ENCODE peak calls at places on chromosomes 1 and 21, in nine cellular contexts. W is GM13977, K is thoracic aorta, X is K562, A is MCF 10A, B is lower leg skin, D is heart left ventricle, U is prostate gland, Z is NB4. P is an unnamed sample.

GRCh38 chr1:43612406-43612805 is 37.5 kb upstream of the KDM4A start:
- DNase-seq in B (no peak), W (no peak), U (no peak), Z (no peak), D (peak), X (no peak), K (no peak), A (no peak), P (no peak)

GRCh38 chr1:51344602-51345299 is 14.4 kb upstream of the TTC39A start:
- DNase-seq in Z (no peak), B (no peak), D (no peak), K (no peak), X (peak), W (no peak), U (peak), A (no peak), P (peak)

GRCh38 chr1:166350490-166350889 is 183.7 kb upstream of the FAM78B start:
- DNase-seq in K (no peak), A (no peak), W (no peak), U (no peak), Z (no peak), X (no peak), D (no peak), B (no peak), P (no peak)

GRCh38 chr1:117093091-117093534 is 28.4 kb downstream of the TRIM45 start:
- DNase-seq in W (peak), U (no peak), Z (no peak), K (peak), X (no peak), B (no peak), D (no peak), A (peak), P (no peak)

GRCh38 chr1:3011631-3012510 is 9.4 kb upstream of the ACTRT2 start:
- DNase-seq in K (no peak), X (no peak), Z (no peak), U (no peak), W (no peak), B (no peak), D (no peak), A (no peak), P (no peak)

GRCh38 chr21:41974752-41975053 is 20.9 kb upstream of the C2CD2 start:
- DNase-seq in W (no peak), K (no peak), B (no peak), A (no peak), X (peak), D (no peak), Z (no peak), U (no peak), P (no peak)

GRCh38 chr1:15323351-15323988 is 76.4 kb downstream of the FHAD1 start:
- DNase-seq in B (peak), Z (peak), W (peak), D (peak), K (peak), X (peak), U (peak), A (peak), P (peak)

GRCh38 chr1:47507921-47508894 is 70.4 kb downstream of the FOXD2 start:
- DNase-seq in Z (peak), U (peak), W (peak), K (no peak), D (peak), X (peak), B (peak), A (no peak), P (peak)

GRCh38 chr1:67434491-67434890 is 4.3 kb upstream of the SERBP1 start:
- DNase-seq in U (no peak), D (no peak), K (no peak), W (no peak), X (no peak), Z (no peak), A (no peak), B (no peak), P (no peak)

GRCh38 chr1:161739865-161740566 is 9.6 kb upstream of the DUSP12 start:
- DNase-seq in W (no peak), Z (no peak), U (no peak), B (peak), D (no peak), K (no peak), A (no peak), X (no peak), P (no peak)

GRCh38 chr1:22137006-22137720 is 5.7 kb downstream of the WNT4 start:
- DNase-seq in B (peak), Z (no peak), A (peak), U (peak), K (no peak), X (no peak), D (no peak), W (no peak), P (no peak)

GRCh38 chr1:1021010-1021845 is 1.3 kb downstream of the AGRN start:
- DNase-seq in Z (no peak), U (no peak), B (no peak), X (peak), W (no peak), K (no peak), A (peak), D (peak), P (no peak)

GRCh38 chr1:13583964-13584791 is 546 bp downstream of the PDPN start:
- DNase-seq in W (peak), Z (no peak), A (peak), K (no peak), B (peak), X (no peak), D (peak), U (peak), P (no peak)

GRCh38 chr1:245173446-245174178 is 18.8 kb downstream of the KIF26B start:
- DNase-seq in K (no peak), W (no peak), A (no peak), Z (no peak), U (no peak), X (no peak), B (no peak), D (no peak), P (no peak)

GRCh38 chr1:7388141-7388487 is 383.0 kb upstream of the VAMP3 start:
- DNase-seq in B (no peak), W (no peak), U (no peak), D (no peak), K (no peak), Z (no peak), A (no peak), X (no peak), P (no peak)

GRCh38 chr1:15345711-15346355 is 63.9 kb upstream of the EFHD2 start:
- DNase-seq in K (no peak), D (peak), Z (peak), X (peak), B (peak), U (no peak), W (peak), A (peak), P (peak)

GRCh38 chr1:50983403-50983802 is 13.4 kb downstream of the CDKN2C start:
- DNase-seq in D (no peak), W (no peak), A (no peak), Z (no peak), U (no peak), X (no peak), K (no peak), B (no peak), P (no peak)

GRCh38 chr1:30744060-30744756 is 13.4 kb downstream of the LAPTM5 start:
- DNase-seq in Z (no peak), A (no peak), D (no peak), K (no peak), U (no peak), B (no peak), X (no peak), W (peak), P (peak)

GRCh38 chr21:43866233-43866632 is 1.2 kb downstream of the AGPAT3 start:
- DNase-seq in W (peak), D (no peak), U (peak), A (peak), B (no peak), K (no peak), Z (peak), X (peak), P (peak)

GRCh38 chr1:200165493-200166220 is 138.1 kb downstream of the NR5A2 start:
- DNase-seq in U (no peak), Z (peak), B (no peak), X (no peak), K (no peak), A (no peak), D (no peak), W (no peak), P (no peak)

GRCh38 chr1:155269381-155269780 is 3.9 kb downstream of the CLK2 start:
- DNase-seq in K (no peak), W (no peak), B (no peak), D (no peak), U (no peak), Z (no peak), X (no peak), A (no peak), P (no peak)

GRCh38 chr21:30194701-30195299 is 21.1 kb downstream of the CLDN8 start:
- DNase-seq in Z (peak), U (no peak), D (no peak), W (no peak), X (peak), A (peak), K (no peak), B (no peak), P (peak)
- TF ChIP-seq CTCF in Z (peak), U (no peak), D (peak), W (peak), X (peak), A (peak), K (no peak), B (no peak), P (peak)

DNA sequence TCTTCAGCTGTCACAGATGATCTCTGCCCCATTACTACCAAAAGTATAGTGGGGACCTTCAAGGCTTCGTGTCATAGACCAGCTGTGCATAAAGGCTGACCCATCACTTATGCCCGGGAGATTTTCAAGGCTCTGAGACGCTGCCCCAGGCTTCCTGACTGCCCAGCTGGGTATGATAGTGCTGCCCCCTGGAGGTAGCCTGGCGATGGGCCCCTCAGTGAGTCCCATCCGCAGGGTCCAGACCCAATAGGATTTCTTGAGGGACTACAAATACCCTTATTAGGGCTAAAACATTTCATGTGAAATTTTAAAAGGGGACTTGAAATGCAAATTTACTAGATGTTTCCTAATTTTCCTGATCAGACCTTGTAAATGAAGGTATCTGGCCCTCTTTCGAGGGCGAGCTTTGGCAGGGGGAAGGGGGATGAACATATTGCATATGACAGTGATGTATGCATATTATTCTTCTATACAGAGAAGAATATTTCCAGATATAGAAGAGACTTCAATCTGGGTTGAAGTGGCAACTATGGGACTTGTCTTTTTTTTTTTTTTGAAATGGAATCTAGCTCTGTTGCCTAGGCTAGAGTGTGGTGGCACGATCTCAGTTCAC is 11.7 kb upstream of the FCMR start:
- DNase-seq in K (no peak), B (no peak), X (peak), D (peak), A (peak), Z (peak), W (peak), U (no peak), P (peak)
- TF ChIP-seq CTCF in K (peak), B (no peak), X (peak), D (peak), A (peak), Z (peak), W (peak), U (no peak), P (peak)

GRCh38 chr1:203085528-203086406 is at the start of gene MYOG:
- DNase-seq in D (no peak), K (no peak), U (no peak), W (no peak), B (no peak), Z (no peak), X (no peak), A (no peak), P (no peak)

GRCh38 chr1:203089001-203089650 is 3.3 kb upstream of the MYOG start:
- DNase-seq in Z (no peak), D (no peak), A (peak), W (no peak), K (no peak), U (no peak), B (no peak), X (no peak), P (no peak)

GRCh38 chr1:203084588-203085527 is 954 bp downstream of the MYOG start:
- DNase-seq in U (no peak), A (peak), X (peak), D (no peak), Z (peak), K (no peak), B (no peak), W (peak), P (peak)

GRCh38 chr1:203088441-203088840 is 2.6 kb upstream of the MYOG start:
- DNase-seq in B (no peak), X (no peak), U (no peak), D (no peak), Z (no peak), A (no peak), W (no peak), K (no peak), P (no peak)

GRCh38 chr1:203086992-203087763 is 1.4 kb upstream of the MYOG start:
- DNase-seq in A (no peak), B (no peak), X (no peak), U (no peak), K (no peak), W (no peak), D (no peak), Z (no peak), P (no peak)
- TF ChIP-seq CTCF in A (no peak), B (no peak), X (no peak), U (no peak), K (no peak), W (no peak), D (no peak), Z (no peak), P (no peak)

GRCh38 chr1:196674908-196675307 is 23.1 kb downstream of the CFH start:
- DNase-seq in K (no peak), D (no peak), U (no peak), B (no peak), Z (no peak), X (no peak), W (no peak), A (no peak), P (no peak)

GRCh38 chr1:196685506-196685905 is 33.7 kb downstream of the CFH start:
- DNase-seq in W (no peak), K (no peak), Z (no peak), D (no peak), A (no peak), B (no peak), U (no peak), X (no peak), P (no peak)

GRCh38 chr1:196677781-196678509 is 26.1 kb downstream of the CFH start:
- DNase-seq in W (no peak), K (no peak), B (no peak), Z (no peak), D (no peak), U (no peak), X (no peak), A (no peak), P (no peak)

GRCh38 chr1:196678510-196678884 is 26.7 kb downstream of the CFH start:
- DNase-seq in U (no peak), B (no peak), A (no peak), D (no peak), Z (no peak), K (no peak), X (no peak), W (no peak), P (no peak)

GRCh38 chr1:196680107-196680506 is 28.3 kb downstream of the CFH start:
- DNase-seq in W (no peak), Z (no peak), K (no peak), X (no peak), B (no peak), A (peak), U (no peak), D (no peak), P (no peak)
- TF ChIP-seq CTCF in W (no peak), Z (no peak), K (no peak), X (no peak), B (no peak), A (no peak), U (no peak), D (no peak), P (no peak)

GRCh38 chr1:37090671-37091070 is 56.4 kb upstream of the GRIK3 start:
- DNase-seq in X (no peak), Z (no peak), B (no peak), W (no peak), A (no peak), U (no peak), K (no peak), D (no peak), P (no peak)
- TF ChIP-seq CTCF in X (no peak), Z (no peak), B (no peak), W (no peak), A (no peak), U (no peak), K (no peak), D (no peak), P (no peak)

DNA sequence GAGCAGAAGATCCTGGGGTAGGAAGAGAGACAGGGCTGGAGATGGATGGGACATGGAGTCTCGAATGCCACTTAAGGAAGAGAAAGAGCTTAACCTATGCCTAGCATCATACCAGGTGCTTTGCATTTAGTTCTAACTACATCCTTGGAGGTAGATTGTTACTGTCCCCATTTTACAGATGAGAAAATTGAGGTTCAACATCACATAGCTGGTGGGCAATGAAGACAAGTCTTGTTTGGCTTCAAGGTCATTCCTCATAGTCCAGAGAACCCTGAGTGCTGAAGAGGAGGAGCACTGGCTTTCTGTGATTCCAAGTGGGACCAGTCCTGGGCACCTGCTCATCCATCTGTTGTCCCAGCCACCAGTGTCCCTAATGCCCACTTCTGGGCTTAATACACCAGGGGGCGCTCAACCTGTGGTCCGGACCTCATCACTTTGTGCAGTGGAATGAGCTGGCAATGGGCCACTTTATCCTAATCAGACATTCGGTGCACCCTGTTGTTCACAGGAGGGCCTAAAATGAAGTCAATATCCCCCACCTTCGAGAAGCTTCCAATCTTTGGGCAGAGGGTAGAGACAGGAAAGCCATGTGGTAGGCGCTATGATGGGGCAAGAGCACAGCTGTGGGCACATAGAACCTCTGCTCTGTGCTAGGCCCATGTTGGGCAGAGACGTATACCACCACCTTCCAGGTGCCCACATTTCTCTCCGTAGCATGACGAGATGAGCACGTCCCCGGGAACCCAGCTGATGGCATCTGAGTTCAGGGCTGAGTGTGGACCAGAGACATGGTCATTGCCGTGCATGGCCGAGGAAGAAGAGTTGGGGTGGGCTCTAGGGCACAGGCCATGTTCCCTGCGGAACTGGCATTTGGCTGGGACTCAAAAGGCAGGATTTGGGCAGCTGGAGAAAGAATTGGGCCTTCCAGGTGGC is 9.2 kb downstream of the RPS6KA1 start:
- DNase-seq in Z (peak), A (peak), B (no peak), K (no peak), X (peak), W (peak), D (no peak), U (peak), P (peak)
- TF ChIP-seq CTCF in Z (peak), A (peak), B (no peak), K (no peak), X (peak), W (peak), D (peak), U (no peak), P (peak)

P was measured in GM20000.